ENCODE peak calls at places on chromosome 15, in ten cellular contexts. X is OCI-LY7, N is H9, Z is GM13976, F is right atrium auricular region, V is nephron progenitor cell, G is fibroblast of the aortic adventitia, J is neural crest cell, I is psoas muscle, E is uterus. Y is an unnamed sample.

GRCh38 chr15:95325763-95326688 is 1004.5 kb upstream of the NR2F2 start:
- DNase-seq in X (no peak), N (no peak), Z (no peak), I (no peak), E (peak), F (no peak), J (no peak), G (peak), V (no peak), Y (no peak)

GRCh38 chr15:67366904-67367303 is 112.3 kb downstream of the IQCH start:
- DNase-seq in F (no peak), G (no peak), Z (no peak), X (no peak), N (no peak), E (no peak), I (no peak), V (no peak), J (no peak), Y (no peak)

GRCh38 chr15:80404719-80405553 is 754 bp downstream of the ARNT2 start:
- DNase-seq in F (no peak), V (peak), N (peak), Z (peak), G (no peak), X (no peak), J (peak), I (peak), E (no peak), Y (peak)

GRCh38 chr15:74146277-74146800 is 16.0 kb downstream of the ISLR2 start:
- DNase-seq in J (no peak), I (no peak), E (no peak), N (no peak), V (no peak), X (no peak), F (no peak), Z (no peak), G (no peak), Y (no peak)

GRCh38 chr15:92383528-92384326 is 10.0 kb upstream of the ST8SIA2 start:
- DNase-seq in I (no peak), N (peak), Z (peak), V (peak), F (no peak), X (no peak), E (no peak), J (peak), G (no peak), Y (peak)

GRCh38 chr15:88066758-88067157 is 189.8 kb downstream of the NTRK3 start:
- DNase-seq in X (no peak), V (no peak), I (no peak), E (no peak), N (no peak), F (no peak), G (no peak), Z (no peak), J (no peak), Y (no peak)

GRCh38 chr15:88324241-88325065 is 67.9 kb upstream of the NTRK3 start:
- DNase-seq in N (no peak), E (no peak), Z (no peak), G (peak), X (no peak), I (no peak), V (no peak), J (no peak), F (no peak), Y (no peak)

GRCh38 chr15:84699538-84700191 is 16.3 kb downstream of the SEC11A start:
- DNase-seq in E (no peak), F (no peak), J (no peak), V (no peak), N (no peak), Z (no peak), G (no peak), I (no peak), X (no peak), Y (no peak)

GRCh38 chr15:66221126-66221525 is 32.4 kb downstream of the MEGF11 start:
- DNase-seq in I (no peak), G (no peak), J (no peak), Z (no peak), F (no peak), N (no peak), X (no peak), V (peak), E (no peak), Y (no peak)

GRCh38 chr15:67180514-67181191 is 73.8 kb downstream of the AAGAB start:
- DNase-seq in F (no peak), V (no peak), X (no peak), J (no peak), Z (no peak), E (peak), I (no peak), N (peak), G (no peak), Y (no peak)

GRCh38 chr15:77420610-77421369 is at the start of gene HMG20A:
- DNase-seq in I (peak), J (peak), Z (peak), N (peak), G (peak), F (no peak), V (peak), X (peak), E (peak), Y (peak)

GRCh38 chr15:67026171-67026967 is 39.0 kb upstream of the SMAD3 start:
- DNase-seq in F (no peak), J (no peak), Z (no peak), N (no peak), I (no peak), V (no peak), E (no peak), X (no peak), G (no peak), Y (no peak)

GRCh38 chr15:91866371-91866905 is 12.9 kb downstream of the SLCO3A1 start:
- DNase-seq in E (peak), N (no peak), G (peak), F (no peak), V (no peak), I (peak), Z (no peak), J (no peak), X (no peak), Y (no peak)

DNA sequence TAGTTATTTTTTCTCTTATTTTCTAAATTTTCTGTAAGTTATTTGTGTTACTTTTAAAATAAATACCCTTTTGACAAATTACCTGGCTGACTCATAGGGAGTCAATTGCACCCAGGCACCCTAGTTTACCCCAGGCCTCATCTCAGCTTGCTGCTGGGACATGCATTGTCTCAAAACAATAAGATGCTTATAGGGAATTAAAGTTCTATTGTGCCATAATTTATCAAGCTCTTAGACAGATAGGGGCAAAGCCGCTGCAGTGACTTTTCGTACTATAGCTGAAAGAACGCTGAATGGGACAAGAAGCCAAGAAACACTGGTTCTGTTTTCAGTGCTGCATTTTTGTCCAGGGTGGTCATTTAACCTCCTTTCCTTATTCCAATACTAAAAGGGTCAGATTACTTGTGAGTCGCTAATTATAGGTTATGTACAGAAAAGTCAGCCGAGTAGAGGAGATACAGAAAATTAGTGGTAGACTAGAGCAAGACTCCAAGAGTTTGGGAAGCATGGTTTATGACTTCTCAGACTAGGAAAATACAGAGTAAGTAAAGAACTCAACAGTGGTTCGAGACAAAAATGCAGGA is 50.3 kb downstream of the EXD1 start:
- DNase-seq in Z (no peak), X (no peak), F (no peak), I (no peak), G (peak), J (no peak), N (no peak), E (no peak), V (no peak), Y (no peak)
- TF ChIP-seq CTCF in Z (no peak), X (no peak), F (no peak), I (no peak), G (no peak), J (no peak), N (no peak), E (no peak), V (no peak), Y (no peak)

DNA sequence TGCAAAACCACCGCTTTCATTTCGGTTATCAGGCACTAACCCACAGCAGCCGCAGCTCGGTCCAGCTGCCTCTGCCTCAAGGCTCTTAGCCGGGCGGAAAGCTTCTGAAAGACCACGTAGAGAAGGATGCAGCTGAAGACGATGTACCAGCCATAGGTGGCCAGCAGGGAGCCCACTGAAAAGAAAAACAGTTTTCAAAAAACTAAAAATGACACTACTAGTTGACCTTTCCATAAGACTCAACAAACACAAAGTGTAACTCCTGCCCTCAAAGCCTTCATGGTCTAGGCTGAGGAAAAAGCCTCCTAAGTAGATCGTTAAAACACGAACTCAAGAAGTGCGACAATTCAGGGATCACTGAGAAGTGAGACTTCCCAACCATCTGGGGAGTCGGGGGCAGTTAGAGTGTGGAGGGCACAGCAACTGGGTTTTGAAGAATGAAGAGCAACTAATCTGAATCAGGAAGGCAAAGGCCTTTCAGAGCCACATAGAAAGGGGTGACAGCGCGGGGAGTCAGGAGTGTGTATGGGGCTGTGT is 716 bp downstream of the SELENOS start:
- DNase-seq in E (no peak), G (peak), I (no peak), V (no peak), Z (no peak), N (no peak), J (no peak), F (no peak), X (peak), Y (no peak)
- TF ChIP-seq CTCF in E (peak), G (peak), I (no peak), V (peak), Z (no peak), N (peak), J (peak), F (no peak), X (peak), Y (peak)

GRCh38 chr15:22794063-22794462 is 7.6 kb downstream of the NIPA1 start:
- DNase-seq in F (no peak), V (no peak), J (no peak), X (peak), E (no peak), G (no peak), N (no peak), I (no peak), Z (no peak), Y (no peak)

GRCh38 chr15:22794621-22795167 is 8.2 kb downstream of the NIPA1 start:
- DNase-seq in X (no peak), V (no peak), J (no peak), Z (no peak), E (no peak), G (no peak), F (no peak), I (no peak), N (no peak), Y (no peak)

GRCh38 chr15:22796079-22796478 is 9.6 kb downstream of the NIPA1 start:
- DNase-seq in G (no peak), I (no peak), V (no peak), N (no peak), E (no peak), F (no peak), Z (no peak), J (no peak), X (no peak), Y (no peak)

GRCh38 chr15:22799902-22800301 is 13.5 kb downstream of the NIPA1 start:
- DNase-seq in V (no peak), Z (no peak), G (no peak), E (no peak), F (no peak), J (no peak), X (no peak), N (no peak), I (no peak), Y (no peak)

GRCh38 chr15:22795206-22796063 is 9.0 kb downstream of the NIPA1 start:
- DNase-seq in I (no peak), X (peak), E (no peak), F (no peak), G (no peak), J (no peak), N (no peak), Z (no peak), V (no peak), Y (no peak)
- TF ChIP-seq CTCF in I (no peak), X (peak), E (no peak), F (no peak), G (no peak), J (no peak), N (no peak), Z (no peak), V (no peak), Y (no peak)

GRCh38 chr15:48974865-48975264 is 11.1 kb upstream of the SHC4 start:
- DNase-seq in J (no peak), G (no peak), X (no peak), N (peak), F (no peak), V (no peak), Z (no peak), E (no peak), I (no peak), Y (no peak)
- TF ChIP-seq CTCF in J (no peak), G (peak), X (no peak), N (no peak), F (no peak), V (no peak), Z (no peak), E (no peak), I (no peak), Y (no peak)